ENCODE peak calls at places on chromosomes 12 and 14, in five cellular contexts. O, G, U, L and N are unnamed samples.

GRCh38 chr12:78560633-78561032 is 303.9 kb upstream of the SYT1 start:
- DNase-seq in O (no peak), U (no peak), G (no peak), L (no peak), N (no peak)

GRCh38 chr12:110538869-110539622 is 36.9 kb downstream of the RAD9B start:
- DNase-seq in L (no peak), G (no peak), U (no peak), O (no peak), N (no peak)

GRCh38 chr12:131985145-131985875 is 35.6 kb downstream of the EP400 start:
- DNase-seq in U (no peak), G (no peak), O (no peak), L (no peak), N (no peak)

GRCh38 chr14:51856897-51857296 is 3.5 kb upstream of the GNG2 start:
- DNase-seq in U (no peak), O (no peak), L (no peak), G (no peak), N (no peak)

GRCh38 chr12:31019561-31020308 is 53.9 kb upstream of the DDX11 start:
- DNase-seq in O (no peak), G (peak; percentile 27), L (no peak), U (no peak), N (no peak)

GRCh38 chr12:57395121-57395520 is 35.7 kb downstream of the R3HDM2 start:
- DNase-seq in U (no peak), O (no peak), G (no peak), L (no peak), N (no peak)

GRCh38 chr14:77375973-77376372 is 921 bp downstream of the TMED8 start:
- DNase-seq in O (no peak), L (no peak), U (no peak), G (no peak), N (peak; percentile 25)

GRCh38 chr14:61472025-61472672 is 150.8 kb downstream of the PRKCH start:
- DNase-seq in O (peak; percentile 48), G (no peak), U (peak; percentile 5), L (peak; percentile 76), N (peak; percentile 39)

GRCh38 chr14:32343926-32344430 is 14.9 kb downstream of the AKAP6 start:
- DNase-seq in O (no peak), L (no peak), U (no peak), G (no peak), N (no peak)

GRCh38 chr12:99810718-99811593 is 163.4 kb downstream of the GARIN6 start:
- DNase-seq in G (no peak), O (no peak), U (no peak), L (no peak), N (peak; percentile 4)

GRCh38 chr12:104809251-104809650 is 148.8 kb downstream of the SLC41A2 start:
- DNase-seq in U (no peak), G (no peak), O (no peak), L (no peak), N (no peak)

GRCh38 chr14:78448483-78449094 is 278.4 kb downstream of the NRXN3 start:
- DNase-seq in L (peak; percentile 59), G (no peak), O (peak; percentile 33), U (peak; percentile 58), N (peak; percentile 74)

GRCh38 chr14:34946699-34947098 is 36.1 kb upstream of the SRP54 start:
- DNase-seq in G (no peak), U (no peak), O (no peak), L (no peak), N (no peak)

GRCh38 chr12:42086021-42086420 is 58.7 kb downstream of the GXYLT1 start:
- DNase-seq in L (no peak), U (no peak), O (no peak), G (no peak), N (no peak)

GRCh38 chr12:126347421-126347820 is 1282.2 kb downstream of the AACS start:
- DNase-seq in O (no peak), L (no peak), U (no peak), G (no peak), N (no peak)

GRCh38 chr12:24049101-24049500 is 99.6 kb upstream of the SOX5 start:
- DNase-seq in O (no peak), L (no peak), U (no peak), G (no peak), N (no peak)

GRCh38 chr14:71373773-71374172 is 466.5 kb downstream of the PCNX1 start:
- DNase-seq in G (no peak), L (no peak), O (no peak), U (no peak), N (no peak)

GRCh38 chr12:122860052-122860853 is 25.0 kb downstream of the HIP1R start:
- DNase-seq in L (peak; percentile 78), O (peak; percentile 86), U (peak; percentile 91), G (peak; percentile 92), N (peak; percentile 89)

GRCh38 chr14:60348211-60348610 is 99.2 kb downstream of the PPM1A start:
- DNase-seq in L (no peak), G (no peak), U (no peak), O (no peak), N (no peak)

GRCh38 chr14:72710212-72710611 is 183.7 kb downstream of the DPF3 start:
- DNase-seq in O (no peak), G (peak; percentile 18), L (no peak), U (no peak), N (no peak)

GRCh38 chr14:103066399-103066798 is 9.1 kb upstream of the CDC42BPB start:
- DNase-seq in O (peak; percentile 45), L (no peak), G (peak; percentile 67), U (peak; percentile 37), N (no peak)

GRCh38 chr12:5441497-5442236 is 9.8 kb downstream of the NTF3 start:
- DNase-seq in G (no peak), U (no peak), O (no peak), L (no peak), N (no peak)

GRCh38 chr12:117228239-117228638 is 38.0 kb upstream of the FBXO21 start:
- DNase-seq in U (no peak), O (no peak), L (no peak), G (no peak), N (no peak)

GRCh38 chr14:68628605-68629310 is 164.1 kb downstream of the ZFP36L1 start:
- DNase-seq in U (peak; percentile 72), L (no peak), G (no peak), O (no peak), N (peak; percentile 18)

GRCh38 chr14:32896979-32897723 is 41.5 kb upstream of the NPAS3 start:
- DNase-seq in U (no peak), O (peak; percentile 24), G (no peak), L (no peak), N (no peak)

GRCh38 chr14:65153101-65153500 is 50.8 kb upstream of the MAX start:
- DNase-seq in G (no peak), O (no peak), L (no peak), U (no peak), N (no peak)

GRCh38 chr12:105279460-105280056 is 43.6 kb upstream of the APPL2 start:
- DNase-seq in L (peak; percentile 60), O (peak; percentile 32), U (peak; percentile 38), G (no peak), N (peak; percentile 75)

GRCh38 chr14:32075636-32076277 is 1.3 kb upstream of the ARHGAP5 start:
- DNase-seq in G (peak; percentile 84), O (peak; percentile 64), U (peak; percentile 65), L (no peak), N (peak; percentile 22)

GRCh38 chr14:97456958-97457357 is 659.8 kb downstream of the VRK1 start:
- DNase-seq in G (no peak), U (no peak), L (peak; percentile 65), O (no peak), N (peak; percentile 83)

GRCh38 chr14:76917158-76917596 is 91.0 kb downstream of the LRRC74A start:
- DNase-seq in G (peak; percentile 76), L (peak; percentile 27), U (peak; percentile 64), O (peak; percentile 55), N (peak; percentile 35)

GRCh38 chr14:76775695-76776305 is 14.5 kb downstream of the VASH1 start:
- DNase-seq in U (no peak), L (no peak), O (no peak), G (peak; percentile 64), N (no peak)

GRCh38 chr12:114340231-114340630 is 65.7 kb downstream of the TBX5 start:
- DNase-seq in O (no peak), L (no peak), U (no peak), G (no peak), N (no peak)

GRCh38 chr14:64937176-64937820 is 5.2 kb downstream of the GPX2 start:
- DNase-seq in G (no peak), O (peak; percentile 38), L (no peak), U (no peak), N (no peak)

GRCh38 chr14:69818760-69819191 is 21.7 kb upstream of the SLC10A1 start:
- DNase-seq in U (peak; percentile 54), O (peak; percentile 40), L (peak; percentile 68), G (no peak), N (peak; percentile 76)

GRCh38 chr12:109111775-109112491 is 4.5 kb upstream of the ACACB start:
- DNase-seq in O (peak; percentile 73), G (peak; percentile 91), L (no peak), U (peak; percentile 79), N (peak; percentile 34)

GRCh38 chr14:35985504-35986218 is 159.5 kb downstream of the BRMS1L start:
- DNase-seq in L (peak; percentile 50), U (no peak), G (no peak), O (no peak), N (peak; percentile 37)

GRCh38 chr12:16090974-16091373 is 179.8 kb downstream of the DERA start:
- DNase-seq in U (no peak), G (no peak), L (no peak), O (no peak), N (no peak)

GRCh38 chr12:16093825-16094224 is 182.7 kb downstream of the DERA start:
- DNase-seq in L (no peak), O (no peak), U (no peak), G (no peak), N (no peak)

GRCh38 chr12:16086462-16086861 is 175.3 kb downstream of the DERA start:
- DNase-seq in L (no peak), O (no peak), U (no peak), G (no peak), N (no peak)

DNA sequence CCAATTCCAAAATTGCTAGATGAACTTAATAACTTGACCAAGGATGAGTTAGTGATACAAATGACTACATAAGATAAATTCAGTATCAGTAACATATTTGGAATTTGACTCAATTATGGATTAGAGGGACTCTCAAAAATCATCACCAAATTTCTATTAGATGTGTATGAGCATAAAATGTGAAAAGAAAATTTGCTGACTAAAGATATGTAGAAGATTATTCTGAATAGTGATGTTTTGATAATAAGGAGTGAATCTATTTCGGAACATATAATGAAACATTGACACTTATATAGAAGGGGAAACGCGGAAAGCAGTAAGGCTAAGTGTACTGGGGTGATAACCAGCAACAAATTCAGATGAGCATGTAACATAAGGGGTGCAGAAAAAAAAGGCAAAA is 177.3 kb downstream of the DERA start:
- DNase-seq in U (no peak), G (no peak), L (no peak), O (no peak), N (no peak)
- TF ChIP-seq CTCF in U (no peak), G (no peak), L (no peak), O (no peak), N (no peak)

GRCh38 chr12:1630081-1630826 is 1.2 kb downstream of the WNT5B start:
- DNase-seq in L (peak; percentile 43), O (peak; percentile 56), G (peak; percentile 82), U (peak; percentile 30), N (no peak)
- H3K4me3 ChIP-seq in L (no peak overlapping the region), O (no peak overlapping the region), G (peak overlapping the region; percentile 67), U (peak overlapping the region; percentile 4), N (peak overlapping the region; percentile 47)

GRCh38 chr12:58540480-58541299 is 379.6 kb downstream of the LRIG3 start:
- DNase-seq in G (peak; percentile 90), O (peak; percentile 63), U (peak; percentile 68), L (peak; percentile 69), N (peak; percentile 69)
- TF ChIP-seq CTCF in G (peak; percentile 64), O (peak; percentile 41), U (peak; percentile 53), L (peak; percentile 88), N (peak; percentile 72)

GRCh38 chr12:121632069-121632970 is 6.0 kb downstream of the ORAI1 start:
- DNase-seq in L (no peak), G (no peak), U (no peak), O (no peak), N (no peak)
- H3K4me3 ChIP-seq in L (no peak overlapping the region), G (no peak overlapping the region), U (no peak overlapping the region), O (no peak overlapping the region), N (no peak overlapping the region)